ENCODE peak calls at places on chromosomes 5 and 9, in four cellular contexts. One of them, this sample, is unnamed.

GRCh38 chr9:134484479-134484878 is 157.1 kb upstream of the COL5A1 start:
- DNase-seq in stimulated activated CD8-positive, alpha-beta memory T cell treated with anti-CD3 and anti-CD28 coated beads, Interleukin-7, amount 100 ng/mL, for 24 hours: no peak
- DNase-seq in NCI-H774: no peak
- DNase-seq in H1: no peak
- DNase-seq in this sample: no peak

GRCh38 chr9:134066923-134067851 is 639 bp downstream of the BRD3 start:
- DNase-seq in stimulated activated CD8-positive, alpha-beta memory T cell treated with anti-CD3 and anti-CD28 coated beads, Interleukin-7, amount 100 ng/mL, for 24 hours: no peak
- DNase-seq in NCI-H774: peak; percentile 33
- DNase-seq in H1: no peak
- DNase-seq in this sample: no peak

GRCh38 chr5:2946315-2946714 is 194.8 kb upstream of the IRX2 start:
- DNase-seq in stimulated activated CD8-positive, alpha-beta memory T cell treated with anti-CD3 and anti-CD28 coated beads, Interleukin-7, amount 100 ng/mL, for 24 hours: no peak
- DNase-seq in NCI-H774: no peak
- DNase-seq in H1: no peak
- DNase-seq in this sample: no peak

GRCh38 chr5:140261403-140262171 is 41.3 kb downstream of the PFDN1 start:
- DNase-seq in stimulated activated CD8-positive, alpha-beta memory T cell treated with anti-CD3 and anti-CD28 coated beads, Interleukin-7, amount 100 ng/mL, for 24 hours: no peak
- DNase-seq in NCI-H774: peak; percentile 67
- DNase-seq in H1: no peak
- DNase-seq in this sample: no peak

GRCh38 chr9:125296843-125297372 is 35.3 kb downstream of the GAPVD1 start:
- DNase-seq in stimulated activated CD8-positive, alpha-beta memory T cell treated with anti-CD3 and anti-CD28 coated beads, Interleukin-7, amount 100 ng/mL, for 24 hours: no peak
- DNase-seq in NCI-H774: peak; percentile 97
- DNase-seq in H1: no peak
- DNase-seq in this sample: no peak

GRCh38 chr5:109416882-109417281 is 7.1 kb upstream of the PJA2 start:
- DNase-seq in stimulated activated CD8-positive, alpha-beta memory T cell treated with anti-CD3 and anti-CD28 coated beads, Interleukin-7, amount 100 ng/mL, for 24 hours: no peak
- DNase-seq in NCI-H774: no peak
- DNase-seq in H1: no peak
- DNase-seq in this sample: no peak

GRCh38 chr5:142869883-142870282 is 99.7 kb downstream of the ARHGAP26 start:
- DNase-seq in stimulated activated CD8-positive, alpha-beta memory T cell treated with anti-CD3 and anti-CD28 coated beads, Interleukin-7, amount 100 ng/mL, for 24 hours: no peak
- DNase-seq in NCI-H774: no peak
- DNase-seq in H1: no peak
- DNase-seq in this sample: no peak

GRCh38 chr5:176762489-176762888 is 47.9 kb upstream of the UNC5A start:
- DNase-seq in stimulated activated CD8-positive, alpha-beta memory T cell treated with anti-CD3 and anti-CD28 coated beads, Interleukin-7, amount 100 ng/mL, for 24 hours: no peak
- DNase-seq in NCI-H774: no peak
- DNase-seq in H1: no peak
- DNase-seq in this sample: no peak

GRCh38 chr5:90056911-90057705 is 352.4 kb downstream of the CETN3 start:
- DNase-seq in stimulated activated CD8-positive, alpha-beta memory T cell treated with anti-CD3 and anti-CD28 coated beads, Interleukin-7, amount 100 ng/mL, for 24 hours: no peak
- DNase-seq in NCI-H774: no peak
- DNase-seq in H1: peak; percentile 19
- DNase-seq in this sample: peak; percentile 62

GRCh38 chr5:91171322-91171721 is 211.8 kb downstream of the ARRDC3 start:
- DNase-seq in stimulated activated CD8-positive, alpha-beta memory T cell treated with anti-CD3 and anti-CD28 coated beads, Interleukin-7, amount 100 ng/mL, for 24 hours: no peak
- DNase-seq in NCI-H774: no peak
- DNase-seq in H1: no peak
- DNase-seq in this sample: no peak

GRCh38 chr5:142669479-142669878 is 16.4 kb downstream of the FGF1 start:
- DNase-seq in stimulated activated CD8-positive, alpha-beta memory T cell treated with anti-CD3 and anti-CD28 coated beads, Interleukin-7, amount 100 ng/mL, for 24 hours: no peak
- DNase-seq in NCI-H774: no peak
- DNase-seq in H1: no peak
- DNase-seq in this sample: no peak

GRCh38 chr5:58172946-58173345 is 286.9 kb downstream of the PLK2 start:
- DNase-seq in stimulated activated CD8-positive, alpha-beta memory T cell treated with anti-CD3 and anti-CD28 coated beads, Interleukin-7, amount 100 ng/mL, for 24 hours: no peak
- DNase-seq in NCI-H774: no peak
- DNase-seq in H1: no peak
- DNase-seq in this sample: no peak

GRCh38 chr5:116038817-116039216 is 6.5 kb downstream of the ARL14EPL start:
- DNase-seq in stimulated activated CD8-positive, alpha-beta memory T cell treated with anti-CD3 and anti-CD28 coated beads, Interleukin-7, amount 100 ng/mL, for 24 hours: no peak
- DNase-seq in NCI-H774: no peak
- DNase-seq in H1: no peak
- DNase-seq in this sample: no peak

GRCh38 chr5:43117092-43117491 is 3.6 kb upstream of the ZNF131 start:
- DNase-seq in stimulated activated CD8-positive, alpha-beta memory T cell treated with anti-CD3 and anti-CD28 coated beads, Interleukin-7, amount 100 ng/mL, for 24 hours: no peak
- DNase-seq in NCI-H774: no peak
- DNase-seq in H1: no peak
- DNase-seq in this sample: no peak

GRCh38 chr9:137716694-137717287 is 98.0 kb downstream of the EHMT1 start:
- DNase-seq in stimulated activated CD8-positive, alpha-beta memory T cell treated with anti-CD3 and anti-CD28 coated beads, Interleukin-7, amount 100 ng/mL, for 24 hours: no peak
- DNase-seq in NCI-H774: no peak
- DNase-seq in H1: no peak
- DNase-seq in this sample: no peak

GRCh38 chr5:169970911-169971436 is 9.3 kb downstream of the INSYN2B start:
- DNase-seq in stimulated activated CD8-positive, alpha-beta memory T cell treated with anti-CD3 and anti-CD28 coated beads, Interleukin-7, amount 100 ng/mL, for 24 hours: no peak
- DNase-seq in NCI-H774: no peak
- DNase-seq in H1: no peak
- DNase-seq in this sample: no peak

GRCh38 chr5:125411163-125412050 is 665.0 kb upstream of the ZNF608 start:
- DNase-seq in stimulated activated CD8-positive, alpha-beta memory T cell treated with anti-CD3 and anti-CD28 coated beads, Interleukin-7, amount 100 ng/mL, for 24 hours: no peak
- DNase-seq in NCI-H774: no peak
- DNase-seq in H1: no peak
- DNase-seq in this sample: peak; percentile 51

GRCh38 chr5:55903121-55903701 is 52.1 kb downstream of the IL31RA start:
- DNase-seq in stimulated activated CD8-positive, alpha-beta memory T cell treated with anti-CD3 and anti-CD28 coated beads, Interleukin-7, amount 100 ng/mL, for 24 hours: peak; percentile 50
- DNase-seq in NCI-H774: no peak
- DNase-seq in H1: no peak
- DNase-seq in this sample: peak; percentile 22

GRCh38 chr5:7850533-7851239 is at the start of gene CFAP90:
- DNase-seq in stimulated activated CD8-positive, alpha-beta memory T cell treated with anti-CD3 and anti-CD28 coated beads, Interleukin-7, amount 100 ng/mL, for 24 hours: no peak
- DNase-seq in NCI-H774: peak; percentile 63
- DNase-seq in H1: no peak
- DNase-seq in this sample: peak; percentile 91

GRCh38 chr9:131276107-131276888 is at the start of gene FAM78A:
- DNase-seq in stimulated activated CD8-positive, alpha-beta memory T cell treated with anti-CD3 and anti-CD28 coated beads, Interleukin-7, amount 100 ng/mL, for 24 hours: no peak
- DNase-seq in NCI-H774: no peak
- DNase-seq in H1: no peak
- DNase-seq in this sample: peak; percentile 38

GRCh38 chr5:150081541-150082283 is 4.6 kb downstream of the CSF1R start:
- DNase-seq in stimulated activated CD8-positive, alpha-beta memory T cell treated with anti-CD3 and anti-CD28 coated beads, Interleukin-7, amount 100 ng/mL, for 24 hours: no peak
- DNase-seq in NCI-H774: no peak
- DNase-seq in H1: no peak
- DNase-seq in this sample: no peak

GRCh38 chr5:169626779-169627178 is 10.3 kb upstream of the DOCK2 start:
- DNase-seq in stimulated activated CD8-positive, alpha-beta memory T cell treated with anti-CD3 and anti-CD28 coated beads, Interleukin-7, amount 100 ng/mL, for 24 hours: no peak
- DNase-seq in NCI-H774: no peak
- DNase-seq in H1: no peak
- DNase-seq in this sample: no peak

GRCh38 chr5:113266227-113266912 is 168.4 kb downstream of the TSSK1B start:
- DNase-seq in stimulated activated CD8-positive, alpha-beta memory T cell treated with anti-CD3 and anti-CD28 coated beads, Interleukin-7, amount 100 ng/mL, for 24 hours: no peak
- DNase-seq in NCI-H774: no peak
- DNase-seq in H1: no peak
- DNase-seq in this sample: peak; percentile 23

GRCh38 chr5:96940586-96940985 is 4.7 kb downstream of the LNPEP start:
- DNase-seq in stimulated activated CD8-positive, alpha-beta memory T cell treated with anti-CD3 and anti-CD28 coated beads, Interleukin-7, amount 100 ng/mL, for 24 hours: no peak
- DNase-seq in NCI-H774: no peak
- DNase-seq in H1: no peak
- DNase-seq in this sample: no peak

GRCh38 chr5:10760033-10760975 is 730 bp downstream of the DAP start:
- DNase-seq in stimulated activated CD8-positive, alpha-beta memory T cell treated with anti-CD3 and anti-CD28 coated beads, Interleukin-7, amount 100 ng/mL, for 24 hours: no peak
- DNase-seq in NCI-H774: peak; percentile 70
- DNase-seq in H1: no peak
- DNase-seq in this sample: peak; percentile 50

GRCh38 chr5:154444559-154445421 is 1.0 kb upstream of the SAP30L start:
- DNase-seq in stimulated activated CD8-positive, alpha-beta memory T cell treated with anti-CD3 and anti-CD28 coated beads, Interleukin-7, amount 100 ng/mL, for 24 hours: no peak
- DNase-seq in NCI-H774: no peak
- DNase-seq in H1: no peak
- DNase-seq in this sample: peak; percentile 53

GRCh38 chr9:129999123-129999510 is 43.9 kb downstream of the FNBP1 start:
- DNase-seq in stimulated activated CD8-positive, alpha-beta memory T cell treated with anti-CD3 and anti-CD28 coated beads, Interleukin-7, amount 100 ng/mL, for 24 hours: no peak
- DNase-seq in NCI-H774: no peak
- DNase-seq in H1: no peak
- DNase-seq in this sample: no peak

GRCh38 chr5:55645304-55645703 is 66.8 kb downstream of the SLC38A9 start:
- DNase-seq in stimulated activated CD8-positive, alpha-beta memory T cell treated with anti-CD3 and anti-CD28 coated beads, Interleukin-7, amount 100 ng/mL, for 24 hours: no peak
- DNase-seq in NCI-H774: no peak
- DNase-seq in H1: no peak
- DNase-seq in this sample: no peak

GRCh38 chr5:160262665-160263064 is 33.4 kb downstream of the FABP6 start:
- DNase-seq in stimulated activated CD8-positive, alpha-beta memory T cell treated with anti-CD3 and anti-CD28 coated beads, Interleukin-7, amount 100 ng/mL, for 24 hours: no peak
- DNase-seq in NCI-H774: no peak
- DNase-seq in H1: no peak
- DNase-seq in this sample: no peak

GRCh38 chr5:151094054-151094858 is 13.4 kb upstream of the TNIP1 start:
- DNase-seq in stimulated activated CD8-positive, alpha-beta memory T cell treated with anti-CD3 and anti-CD28 coated beads, Interleukin-7, amount 100 ng/mL, for 24 hours: peak; percentile 43
- DNase-seq in NCI-H774: no peak
- DNase-seq in H1: no peak
- DNase-seq in this sample: peak; percentile 42

GRCh38 chr9:136921718-136922117 is 22.8 kb downstream of the FBXW5 start:
- DNase-seq in stimulated activated CD8-positive, alpha-beta memory T cell treated with anti-CD3 and anti-CD28 coated beads, Interleukin-7, amount 100 ng/mL, for 24 hours: no peak
- DNase-seq in NCI-H774: no peak
- DNase-seq in H1: no peak
- DNase-seq in this sample: no peak

GRCh38 chr5:168085321-168086040 is 206.0 kb upstream of the WWC1 start:
- DNase-seq in stimulated activated CD8-positive, alpha-beta memory T cell treated with anti-CD3 and anti-CD28 coated beads, Interleukin-7, amount 100 ng/mL, for 24 hours: no peak
- DNase-seq in NCI-H774: no peak
- DNase-seq in H1: no peak
- DNase-seq in this sample: peak; percentile 47

GRCh38 chr5:126115230-126115629 is 308.0 kb upstream of the GRAMD2B start:
- DNase-seq in stimulated activated CD8-positive, alpha-beta memory T cell treated with anti-CD3 and anti-CD28 coated beads, Interleukin-7, amount 100 ng/mL, for 24 hours: no peak
- DNase-seq in NCI-H774: no peak
- DNase-seq in H1: no peak
- DNase-seq in this sample: no peak

GRCh38 chr5:180294401-180294800 is 2.5 kb upstream of the MAPK9 start:
- DNase-seq in stimulated activated CD8-positive, alpha-beta memory T cell treated with anti-CD3 and anti-CD28 coated beads, Interleukin-7, amount 100 ng/mL, for 24 hours: no peak
- DNase-seq in NCI-H774: no peak
- DNase-seq in H1: no peak
- DNase-seq in this sample: no peak

GRCh38 chr5:132473608-132474007 is 17.0 kb downstream of the IRF1 start:
- DNase-seq in stimulated activated CD8-positive, alpha-beta memory T cell treated with anti-CD3 and anti-CD28 coated beads, Interleukin-7, amount 100 ng/mL, for 24 hours: no peak
- DNase-seq in NCI-H774: no peak
- DNase-seq in H1: no peak
- DNase-seq in this sample: no peak

GRCh38 chr9:110198357-110198756 is 9.6 kb downstream of the C9orf152 start:
- DNase-seq in stimulated activated CD8-positive, alpha-beta memory T cell treated with anti-CD3 and anti-CD28 coated beads, Interleukin-7, amount 100 ng/mL, for 24 hours: no peak
- DNase-seq in NCI-H774: no peak
- DNase-seq in H1: no peak
- DNase-seq in this sample: no peak

GRCh38 chr5:148094336-148094735 is 30.6 kb downstream of the SPINK5 start:
- DNase-seq in stimulated activated CD8-positive, alpha-beta memory T cell treated with anti-CD3 and anti-CD28 coated beads, Interleukin-7, amount 100 ng/mL, for 24 hours: no peak
- DNase-seq in NCI-H774: no peak
- DNase-seq in H1: no peak
- DNase-seq in this sample: no peak

GRCh38 chr5:131628990-131629389 is 6.0 kb downstream of the RAPGEF6 start:
- DNase-seq in stimulated activated CD8-positive, alpha-beta memory T cell treated with anti-CD3 and anti-CD28 coated beads, Interleukin-7, amount 100 ng/mL, for 24 hours: no peak
- DNase-seq in NCI-H774: no peak
- DNase-seq in H1: no peak
- DNase-seq in this sample: no peak

GRCh38 chr9:129783516-129784361 is 19.2 kb upstream of the TOR1B start:
- DNase-seq in stimulated activated CD8-positive, alpha-beta memory T cell treated with anti-CD3 and anti-CD28 coated beads, Interleukin-7, amount 100 ng/mL, for 24 hours: peak; percentile 43
- DNase-seq in NCI-H774: peak; percentile 68
- DNase-seq in H1: peak; percentile 44
- DNase-seq in this sample: peak; percentile 84

This sample was measured in ELF-1.